ENCODE peak calls at places on chromosomes 3 and 15, in ten cellular contexts. V, R, N, X, C, U, Q, A, M and S are unnamed samples.

GRCh38 chr15:63969652-63970421 is 76.4 kb downstream of the DAPK2 start:
- DNase-seq in R (no peak), C (no peak), A (no peak), M (no peak), N (no peak), Q (no peak), U (no peak), V (no peak), X (peak), S (no peak)

GRCh38 chr3:185649414-185649813 is 63.3 kb downstream of the SENP2 start:
- DNase-seq in X (peak), V (no peak), U (no peak), R (no peak), N (no peak), A (no peak), Q (no peak), C (peak), M (no peak), S (no peak)

GRCh38 chr3:144301863-144302262 is 330.2 kb downstream of the DIPK2A start:
- DNase-seq in X (no peak), U (no peak), M (no peak), Q (no peak), R (no peak), A (no peak), V (no peak), C (no peak), N (no peak), S (no peak)

GRCh38 chr15:80949756-80950155 is 39.9 kb downstream of the MESD start:
- DNase-seq in U (no peak), M (no peak), C (no peak), A (no peak), V (no peak), N (no peak), R (no peak), X (no peak), Q (no peak), S (no peak)

GRCh38 chr3:58670506-58671125 is 4.0 kb upstream of the FAM3D start:
- DNase-seq in V (no peak), A (no peak), R (no peak), C (no peak), X (no peak), Q (no peak), M (no peak), U (no peak), N (no peak), S (no peak)

GRCh38 chr3:189727898-189728297 is 96.7 kb downstream of the TP63 start:
- DNase-seq in M (no peak), R (no peak), X (peak), V (no peak), Q (peak), U (no peak), N (no peak), C (peak), A (no peak), S (no peak)

GRCh38 chr15:74725241-74725774 is at the start of gene CYP1A1:
- DNase-seq in A (no peak), N (no peak), R (no peak), V (peak), X (no peak), U (no peak), C (no peak), M (no peak), Q (peak), S (no peak)

GRCh38 chr3:79551997-79552396 is 215.8 kb downstream of the ROBO1 start:
- DNase-seq in M (no peak), N (no peak), A (no peak), R (no peak), V (no peak), U (no peak), Q (no peak), X (no peak), C (no peak), S (no peak)

GRCh38 chr3:178086419-178086818 is 449.8 kb upstream of the KCNMB2 start:
- DNase-seq in X (no peak), U (no peak), A (no peak), Q (no peak), R (no peak), M (no peak), C (no peak), V (no peak), N (no peak), S (no peak)

GRCh38 chr3:33131328-33132018 is 17.7 kb downstream of the CRTAP start:
- DNase-seq in R (no peak), N (peak), M (no peak), X (peak), U (peak), V (no peak), C (peak), Q (peak), A (peak), S (peak)

GRCh38 chr15:70345251-70346019 is 247.7 kb upstream of the TLE3 start:
- DNase-seq in U (no peak), X (no peak), R (no peak), V (no peak), C (no peak), A (no peak), M (no peak), Q (no peak), N (no peak), S (no peak)

GRCh38 chr3:133292251-133292650 is 107.6 kb upstream of the BFSP2 start:
- DNase-seq in C (no peak), R (no peak), Q (no peak), M (no peak), U (no peak), X (no peak), A (no peak), N (no peak), V (no peak), S (no peak)

GRCh38 chr3:85387913-85388510 is 429.2 kb downstream of the CADM2 start:
- DNase-seq in A (no peak), Q (no peak), R (no peak), U (no peak), M (no peak), X (no peak), N (no peak), C (no peak), V (no peak), S (no peak)

GRCh38 chr3:8371085-8371551 is 130.5 kb upstream of the LMCD1 start:
- DNase-seq in V (no peak), Q (peak), C (peak), M (peak), A (no peak), X (peak), R (no peak), N (no peak), U (peak), S (no peak)

GRCh38 chr15:92747047-92747446 is 91.5 kb upstream of the FAM174B start:
- DNase-seq in C (no peak), M (no peak), U (no peak), Q (no peak), N (no peak), X (no peak), V (no peak), R (no peak), A (no peak), S (no peak)

GRCh38 chr3:184556502-184557347 is 4.9 kb upstream of the EPHB3 start:
- DNase-seq in R (no peak), X (no peak), Q (no peak), U (no peak), M (no peak), C (no peak), N (no peak), V (no peak), A (no peak), S (no peak)

GRCh38 chr3:180296971-180297370 is 260.2 kb upstream of the PEX5L start:
- DNase-seq in Q (no peak), M (no peak), N (no peak), A (no peak), U (no peak), C (no peak), X (no peak), R (no peak), V (no peak), S (no peak)

GRCh38 chr3:57017481-57017880 is 43.0 kb upstream of the SPATA12 start:
- DNase-seq in V (no peak), U (no peak), R (no peak), M (no peak), X (peak), C (peak), N (no peak), Q (no peak), A (no peak), S (no peak)

GRCh38 chr3:25390605-25391004 is 37.5 kb upstream of the RARB start:
- DNase-seq in Q (no peak), X (no peak), M (no peak), A (no peak), N (no peak), V (no peak), C (no peak), R (no peak), U (no peak), S (no peak)

GRCh38 chr3:15629860-15630597 is 28.5 kb downstream of the BTD start:
- DNase-seq in U (peak), Q (peak), X (peak), A (peak), R (no peak), V (no peak), N (peak), M (no peak), C (peak), S (peak)

GRCh38 chr3:187165144-187165543 is 25.8 kb upstream of the RPL39L start:
- DNase-seq in C (peak), M (no peak), U (peak), A (peak), N (peak), V (no peak), X (peak), Q (peak), R (no peak), S (no peak)

GRCh38 chr3:10352146-10352911 is 31.4 kb upstream of the SEC13 start:
- DNase-seq in C (peak), U (peak), R (no peak), N (no peak), Q (peak), X (peak), M (peak), V (no peak), A (no peak), S (no peak)

GRCh38 chr3:122682016-122682374 is 1.4 kb downstream of the PARP14 start:
- DNase-seq in N (no peak), X (no peak), R (no peak), M (no peak), C (no peak), Q (peak), V (no peak), A (no peak), U (no peak), S (no peak)

GRCh38 chr3:129621626-129622417 is 15.3 kb upstream of the PLXND1 start:
- DNase-seq in V (peak), X (no peak), M (no peak), N (no peak), Q (no peak), C (no peak), A (no peak), R (no peak), U (no peak), S (peak)

GRCh38 chr3:119211193-119211592 is 29.5 kb downstream of the B4GALT4 start:
- DNase-seq in R (no peak), C (no peak), Q (no peak), U (no peak), A (no peak), N (no peak), V (no peak), M (no peak), X (no peak), S (no peak)

GRCh38 chr15:39720721-39721611 is 61.7 kb downstream of the FSIP1 start:
- DNase-seq in M (peak), N (no peak), U (no peak), Q (peak), R (no peak), V (no peak), A (no peak), X (peak), C (peak), S (no peak)

GRCh38 chr3:57942366-57942765 is 65.9 kb upstream of the FLNB start:
- DNase-seq in X (no peak), U (no peak), A (no peak), M (no peak), N (no peak), C (no peak), Q (no peak), R (no peak), V (no peak), S (no peak)

GRCh38 chr3:139893264-139893962 is 41.6 kb upstream of the CLSTN2 start:
- DNase-seq in R (no peak), C (peak), V (no peak), A (no peak), N (no peak), X (no peak), U (no peak), Q (no peak), M (no peak), S (no peak)

DNA sequence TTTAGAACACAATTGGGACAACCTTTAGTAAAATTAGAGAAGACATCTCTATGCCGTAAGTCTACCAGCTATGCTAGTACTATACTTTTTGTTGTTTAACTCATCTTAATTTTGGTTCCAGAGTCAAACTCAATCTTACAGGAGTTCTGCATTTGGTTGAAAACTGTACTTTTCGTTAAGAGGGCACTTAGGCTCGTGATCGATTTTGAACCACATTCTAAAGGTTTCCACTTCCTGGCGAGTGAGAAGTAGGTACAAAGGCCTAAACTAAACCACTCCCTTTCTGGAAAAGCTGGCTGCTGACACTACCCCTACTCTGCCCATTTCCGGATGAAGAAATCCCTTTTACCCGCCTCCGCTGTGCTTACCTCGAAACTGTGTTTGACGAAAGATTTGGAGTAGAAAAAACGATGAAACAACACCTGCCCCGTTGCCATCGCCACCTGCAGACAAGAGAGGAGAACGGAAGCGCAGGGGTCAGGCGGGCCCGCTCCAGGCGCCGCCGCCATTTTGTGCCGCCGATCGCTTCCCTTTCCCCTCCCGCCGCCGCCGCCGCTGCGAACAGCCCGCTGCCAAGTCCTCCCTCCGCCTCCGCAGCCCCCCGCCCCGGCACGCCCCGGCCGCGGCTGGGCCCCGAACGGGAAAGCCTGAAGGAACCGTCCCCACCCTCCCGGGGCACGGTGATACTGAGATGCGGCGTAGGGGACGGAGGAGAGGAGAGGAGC is 748 bp downstream of the CCNL1 start:
- DNase-seq in A (peak), N (peak), R (peak), C (peak), U (no peak), M (no peak), X (peak), Q (peak), V (peak), S (no peak)
- TF ChIP-seq CTCF in A (no peak), N (no peak), R (no peak), C (peak), U (no peak), M (peak), X (peak), Q (no peak), V (no peak), S (no peak)

DNA sequence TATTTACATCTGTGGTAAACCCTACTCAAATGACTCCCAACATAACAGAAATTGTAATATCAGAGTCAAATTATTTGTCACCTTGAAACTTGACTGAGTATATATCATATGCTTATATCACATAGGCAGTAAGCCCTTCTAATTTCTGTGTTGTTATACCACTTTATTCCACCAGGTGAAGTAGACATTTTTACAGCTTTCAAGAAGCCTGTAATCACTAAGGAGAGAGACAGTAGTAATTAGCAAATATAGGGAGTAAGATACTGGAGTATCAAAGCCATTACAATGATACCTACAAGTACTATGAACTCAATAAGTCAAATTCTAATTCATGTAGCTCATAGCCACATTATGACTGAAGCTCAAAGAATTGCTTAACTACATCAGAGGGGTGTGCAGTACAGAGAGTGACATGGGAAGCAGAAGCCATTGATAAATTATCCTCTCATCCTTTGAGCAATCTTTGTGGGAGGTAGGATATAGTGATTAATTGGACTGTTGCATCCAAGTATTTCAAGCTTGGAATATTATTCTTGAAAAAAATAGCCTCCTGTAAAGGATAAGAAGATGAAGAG is 1005.8 kb downstream of the ZPLD1 start:
- DNase-seq in M (no peak), X (peak), Q (peak), N (no peak), R (no peak), C (no peak), A (no peak), U (no peak), V (no peak), S (no peak)
- TF ChIP-seq CTCF in M (no peak), X (peak), Q (no peak), N (no peak), R (no peak), C (no peak), A (no peak), U (peak), V (no peak), S (peak)

DNA sequence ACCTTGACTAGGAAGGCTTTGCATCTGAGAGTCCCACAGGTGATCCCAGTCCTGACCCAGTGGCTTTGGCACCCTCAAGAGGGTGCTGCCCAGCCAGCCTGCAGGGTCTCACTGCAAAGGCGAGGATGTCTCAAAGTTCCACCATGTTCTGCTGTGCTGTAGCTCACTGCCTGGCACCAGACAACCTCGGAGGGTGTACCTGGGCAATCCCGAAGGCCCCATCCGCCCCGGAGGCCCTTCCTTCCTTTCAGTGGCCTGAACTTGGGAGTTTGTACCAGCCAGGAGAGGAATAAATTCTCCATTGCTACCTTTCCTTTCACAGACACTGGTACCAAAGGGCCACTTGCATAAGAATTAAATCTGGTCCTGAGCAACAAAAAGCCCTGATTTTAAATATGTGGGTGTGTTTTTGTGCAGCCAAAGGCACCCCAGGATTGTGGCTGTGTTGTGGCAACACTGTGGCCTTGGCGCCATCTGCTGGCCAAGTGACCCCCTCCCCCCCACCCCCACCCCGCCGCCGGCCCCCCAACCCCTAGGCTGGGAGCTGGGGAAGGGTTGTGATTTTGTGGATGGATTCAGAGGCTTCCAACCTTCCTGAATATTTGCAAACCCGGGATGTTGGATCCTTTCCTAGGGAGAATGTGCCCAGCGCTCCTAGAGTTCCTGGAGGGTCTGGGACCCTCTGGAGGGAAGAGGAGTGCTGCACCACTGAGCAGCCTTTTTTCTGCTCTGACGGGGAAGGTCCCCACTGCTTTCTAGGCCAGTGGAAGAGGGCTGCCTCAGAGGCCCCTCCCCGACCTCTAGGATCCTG is 9.7 kb upstream of the PTPN23 start:
- DNase-seq in X (no peak), A (peak), C (no peak), R (no peak), M (no peak), V (peak), U (no peak), N (no peak), Q (peak), S (no peak)
- TF ChIP-seq CTCF in X (peak), A (peak), C (peak), R (no peak), M (no peak), V (no peak), U (peak), N (no peak), Q (peak), S (peak)

GRCh38 chr3:31613654-31614053 is 80.9 kb downstream of the STT3B start:
- DNase-seq in U (no peak), V (no peak), Q (no peak), A (no peak), N (no peak), M (no peak), X (no peak), C (no peak), R (no peak), S (no peak)

GRCh38 chr3:31613131-31613626 is 80.5 kb downstream of the STT3B start:
- DNase-seq in V (no peak), M (no peak), Q (no peak), X (no peak), U (no peak), C (no peak), N (no peak), A (no peak), R (no peak), S (no peak)

GRCh38 chr3:31614162-31614921 is 81.6 kb downstream of the STT3B start:
- DNase-seq in U (no peak), V (no peak), C (peak), Q (peak), M (no peak), X (peak), R (no peak), A (no peak), N (no peak), S (no peak)

GRCh38 chr3:31606453-31606852 is 73.7 kb downstream of the STT3B start:
- DNase-seq in C (no peak), A (no peak), X (no peak), N (no peak), R (no peak), M (no peak), U (no peak), V (no peak), Q (no peak), S (no peak)

GRCh38 chr3:31610700-31611275 is 78.1 kb downstream of the STT3B start:
- DNase-seq in A (no peak), V (no peak), Q (peak), N (peak), M (no peak), U (no peak), R (no peak), X (peak), C (peak), S (no peak)
- TF ChIP-seq CTCF in A (peak), V (peak), Q (peak), N (no peak), M (peak), U (peak), R (peak), X (peak), C (peak), S (peak)

GRCh38 chr15:90760661-90761232 is 43.6 kb downstream of the BLM start:
- DNase-seq in N (no peak), Q (no peak), C (no peak), X (no peak), V (no peak), U (no peak), A (no peak), R (no peak), M (no peak), S (no peak)

GRCh38 chr15:90761629-90762028 is 44.5 kb downstream of the BLM start:
- DNase-seq in A (no peak), U (no peak), M (no peak), N (no peak), V (no peak), Q (no peak), X (no peak), C (no peak), R (no peak), S (no peak)

GRCh38 chr15:90757461-90757860 is 40.3 kb downstream of the BLM start:
- DNase-seq in R (no peak), C (no peak), V (no peak), N (no peak), U (no peak), M (no peak), X (no peak), A (no peak), Q (no peak), S (no peak)

GRCh38 chr15:90762109-90762508 is 45.0 kb downstream of the BLM start:
- DNase-seq in R (no peak), V (peak), U (no peak), X (peak), N (peak), M (no peak), Q (peak), A (no peak), C (peak), S (no peak)

DNA sequence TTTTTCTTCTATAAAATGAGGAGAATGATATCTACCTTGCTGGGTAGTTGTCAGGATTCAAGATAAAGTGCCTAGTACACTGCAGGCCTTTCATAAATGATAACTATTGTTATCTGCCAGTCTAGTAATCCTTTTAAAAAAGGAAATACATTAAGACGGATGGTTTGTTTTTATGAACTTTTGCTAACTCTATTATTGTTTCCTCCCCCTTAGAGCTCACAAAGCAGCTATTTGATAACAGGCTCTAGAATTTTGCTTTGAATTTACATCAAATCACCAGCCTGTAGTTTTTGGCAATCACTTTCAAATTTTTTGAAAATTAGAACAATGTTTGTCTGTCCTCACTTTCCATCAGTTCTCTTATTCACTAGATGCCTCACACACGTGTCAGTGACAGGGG is 39.8 kb downstream of the BLM start:
- DNase-seq in C (no peak), X (no peak), N (no peak), Q (no peak), V (no peak), R (no peak), A (no peak), U (no peak), M (no peak), S (no peak)
- TF ChIP-seq CTCF in C (no peak), X (no peak), N (no peak), Q (no peak), V (no peak), R (no peak), A (no peak), U (no peak), M (no peak), S (no peak)

GRCh38 chr3:50201573-50202315 is 3.3 kb upstream of the SLC38A3 start:
- DNase-seq in M (no peak), C (no peak), X (no peak), V (no peak), N (no peak), U (no peak), Q (no peak), R (no peak), A (no peak), S (no peak)
- TF ChIP-seq CTCF in M (no peak), C (no peak), X (no peak), V (no peak), N (no peak), U (no peak), Q (no peak), R (no peak), A (no peak), S (no peak)